ENCODE peak calls at places on chromosomes 4 and X, in seven cellular contexts. M, H, C, X, Z, U and B are unnamed samples.
A peak's percentile ranks its signal among the peaks of the same experiment; 100 is the strongest.

GRCh38 chrX:104172121-104172520 is 5.9 kb downstream of the FAM199X start:
- DNase-seq in Z (no peak), M (no peak), X (no peak), H (no peak), U (no peak), C (no peak), B (no peak)

GRCh38 chr4:38190717-38191178 is 230.6 kb downstream of the PTTG2 start:
- DNase-seq in X (no peak), M (no peak), Z (peak; percentile 70), H (no peak), C (peak; percentile 37), U (no peak), B (peak; percentile 61)

GRCh38 chr4:134320048-134320447 is 118.5 kb upstream of the PABPC4L start:
- DNase-seq in Z (peak; percentile 0), H (no peak), C (no peak), U (no peak), M (no peak), X (no peak), B (no peak)

GRCh38 chr4:56668267-56668666 is 12.8 kb downstream of the HOPX start:
- DNase-seq in X (no peak), Z (no peak), H (no peak), U (no peak), C (no peak), M (no peak), B (no peak)

GRCh38 chr4:14445882-14446281 is 556.4 kb upstream of the CPEB2 start:
- DNase-seq in X (peak; percentile 45), M (no peak), U (no peak), Z (no peak), C (no peak), H (no peak), B (no peak)

GRCh38 chr4:159197885-159198269 is 95.0 kb downstream of the RAPGEF2 start:
- DNase-seq in H (no peak), M (no peak), X (no peak), C (no peak), U (no peak), Z (no peak), B (no peak)

GRCh38 chr4:87679449-87680169 is 29.5 kb downstream of the DMP1 start:
- DNase-seq in Z (peak; percentile 58), H (peak; percentile 8), X (no peak), C (peak; percentile 53), U (peak; percentile 38), M (no peak), B (no peak)

GRCh38 chrX:15301924-15302323 is 13.5 kb downstream of the ASB11 start:
- DNase-seq in H (no peak), X (no peak), C (no peak), U (peak; percentile 62), Z (peak; percentile 41), M (no peak), B (peak; percentile 90)

GRCh38 chrX:13005671-13006473 is 31.0 kb downstream of the TMSB4X start:
- DNase-seq in U (no peak), X (no peak), Z (peak; percentile 70), C (no peak), M (no peak), H (no peak), B (no peak)

GRCh38 chr4:90357117-90357710 is 230.0 kb downstream of the CCSER1 start:
- DNase-seq in M (no peak), Z (peak; percentile 77), U (no peak), X (no peak), H (peak; percentile 3), C (no peak), B (no peak)

GRCh38 chr4:167021545-167022155 is 212.6 kb downstream of the SPOCK3 start:
- DNase-seq in C (peak; percentile 31), M (peak; percentile 84), Z (peak; percentile 51), X (peak; percentile 39), H (no peak), U (peak; percentile 74), B (peak; percentile 92)

GRCh38 chr4:32025840-32026459 is 1305.8 kb downstream of the PCDH7 start:
- DNase-seq in C (no peak), X (no peak), Z (no peak), U (no peak), M (no peak), H (peak; percentile 18), B (no peak)

GRCh38 chrX:23908219-23909003 is 605 bp downstream of the CXorf58 start:
- DNase-seq in C (no peak), M (no peak), X (no peak), Z (no peak), U (no peak), H (no peak), B (no peak)

GRCh38 chr4:3481113-3481531 is 18.0 kb downstream of the DOK7 start:
- DNase-seq in Z (no peak), M (no peak), H (no peak), C (no peak), U (no peak), X (no peak), B (no peak)

DNA sequence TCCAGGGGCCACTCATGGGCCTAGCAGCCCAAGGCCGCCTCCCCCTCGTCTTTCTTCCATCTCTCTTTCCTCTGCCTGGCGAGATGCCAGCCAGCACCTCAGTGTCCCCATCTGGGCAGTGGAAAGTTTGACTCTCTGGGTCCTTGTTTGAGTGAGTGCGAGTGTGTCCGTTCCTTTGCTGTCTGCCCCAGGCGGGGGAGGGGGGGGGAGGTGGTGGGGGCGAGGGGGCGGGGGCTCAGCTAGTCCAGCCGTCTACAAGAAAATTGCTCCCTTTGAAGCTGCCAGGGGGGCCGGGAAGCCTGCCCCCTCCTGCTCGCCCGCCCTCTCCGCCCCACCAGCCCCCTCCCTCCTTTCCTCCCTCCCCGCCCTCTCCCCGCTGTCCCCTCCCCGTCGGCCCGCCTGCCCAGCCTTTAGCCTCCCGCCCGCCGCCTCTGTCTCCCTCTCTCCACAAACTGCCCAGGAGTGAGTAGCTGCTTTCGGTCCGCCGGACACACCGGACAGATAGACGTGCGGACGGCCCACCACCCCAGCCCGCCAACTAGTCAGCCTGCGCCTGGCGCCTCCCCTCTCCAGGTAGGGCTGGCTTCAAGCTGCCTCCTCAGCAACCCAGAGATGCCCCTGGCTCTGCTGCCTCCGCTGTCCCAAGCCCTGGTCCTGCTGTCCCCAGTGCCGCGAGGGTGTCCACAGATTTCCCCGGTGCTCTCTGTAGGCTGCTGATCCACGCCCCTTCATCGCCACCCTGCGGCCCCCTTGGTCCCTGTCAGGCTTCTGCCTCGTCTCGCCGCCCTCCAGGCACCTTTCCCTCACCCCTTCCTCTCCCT is at the start of gene BGN:
- DNase-seq in H (peak; percentile 15), C (peak; percentile 60), X (no peak), Z (peak; percentile 44), U (no peak), M (no peak), B (no peak)
- TF ChIP-seq CTCF in H (no peak), C (peak; percentile 35), X (no peak), Z (peak; percentile 50), U (no peak), M (peak; percentile 13), B (no peak)

GRCh38 chrX:386239-386767 is 404 bp downstream of the PPP2R3B start:
- DNase-seq in C (peak; percentile 48), M (no peak), H (no peak), U (no peak), Z (no peak), X (no peak), B (no peak)

GRCh38 chrX:384861-385260 is 1.8 kb downstream of the PPP2R3B start:
- DNase-seq in H (no peak), M (no peak), U (no peak), X (no peak), Z (no peak), C (no peak), B (no peak)

GRCh38 chrX:389021-389441 is 2.3 kb upstream of the PPP2R3B start:
- DNase-seq in X (no peak), M (no peak), U (no peak), H (no peak), C (no peak), Z (no peak), B (no peak)

GRCh38 chrX:387729-388128 is 1.0 kb upstream of the PPP2R3B start:
- DNase-seq in X (no peak), Z (no peak), M (no peak), H (no peak), U (no peak), C (no peak), B (no peak)

GRCh38 chrX:386768-387575 is at the start of gene PPP2R3B:
- DNase-seq in X (peak; percentile 96), U (peak; percentile 89), M (peak; percentile 98), Z (peak; percentile 98), H (peak; percentile 99), C (peak; percentile 99), B (peak; percentile 100)
- TF ChIP-seq POLR2A in X (no peak), U (peak; percentile 67), M (no peak), Z (peak; percentile 90), H (peak; percentile 74), C (peak; percentile 44), B (no peak)

GRCh38 chrX:123476636-123477219 is 256.1 kb downstream of the THOC2 start:
- DNase-seq in U (peak; percentile 26), H (no peak), Z (no peak), C (no peak), M (no peak), X (no peak), B (no peak)

GRCh38 chrX:123477673-123478072 is 255.2 kb downstream of the THOC2 start:
- DNase-seq in X (no peak), Z (no peak), U (no peak), C (no peak), H (no peak), M (no peak), B (no peak)

GRCh38 chrX:123487674-123488073 is 245.2 kb downstream of the THOC2 start:
- DNase-seq in H (no peak), C (no peak), Z (no peak), X (no peak), M (no peak), U (no peak), B (no peak)

GRCh38 chrX:123487226-123487625 is 245.6 kb downstream of the THOC2 start:
- DNase-seq in X (no peak), Z (no peak), M (no peak), C (no peak), H (no peak), U (no peak), B (no peak)

DNA sequence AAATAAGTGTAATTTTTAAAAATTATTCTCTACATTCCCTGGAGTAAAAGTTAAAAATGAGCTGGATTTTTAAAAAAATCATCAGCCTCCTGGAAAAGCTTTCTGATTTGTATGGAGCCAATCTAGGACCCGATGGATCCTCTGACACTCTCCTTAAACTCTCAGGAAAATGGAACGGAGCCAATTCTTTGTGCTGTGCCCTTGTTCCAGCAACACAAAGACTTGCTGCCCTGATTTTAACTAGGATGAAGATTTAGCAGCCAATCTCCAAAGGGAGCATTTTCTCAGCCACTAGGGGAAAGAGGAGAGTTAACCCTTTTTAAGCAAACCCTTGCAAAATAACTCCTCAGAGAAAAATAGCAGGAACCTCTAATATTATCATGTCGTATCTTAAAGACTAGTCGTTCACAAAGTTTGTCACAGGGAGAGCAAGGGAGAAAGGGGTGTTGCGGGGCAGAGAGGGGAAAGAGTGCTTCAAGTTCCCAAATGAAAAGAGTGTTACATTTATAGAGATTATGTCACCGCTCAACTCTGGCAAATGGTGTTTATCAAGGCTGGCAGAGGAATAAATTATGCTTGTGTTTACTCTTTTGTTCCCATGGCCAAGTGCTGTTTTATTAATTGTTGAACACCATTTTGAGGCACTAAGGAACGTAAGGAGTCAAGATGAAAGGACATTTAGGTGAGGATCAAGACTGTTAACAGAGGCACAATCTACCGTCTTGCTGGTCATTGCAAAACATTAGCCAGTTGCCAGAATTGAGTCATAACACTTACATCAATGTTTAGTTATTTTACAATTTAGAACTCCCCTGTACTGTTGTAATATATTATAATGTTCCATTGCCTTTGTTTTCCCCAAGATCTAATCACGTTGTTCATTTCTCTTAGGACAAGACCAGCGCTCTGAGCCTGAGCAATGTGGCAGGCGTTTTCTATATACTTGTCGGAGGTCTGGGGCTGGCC is 250.7 kb downstream of the THOC2 start:
- DNase-seq in H (no peak), C (no peak), M (no peak), Z (peak; percentile 27), U (no peak), X (no peak), B (no peak)
- H3K4me3 ChIP-seq in H (no peak overlapping the region), C (no peak overlapping the region), M (no peak overlapping the region), Z (no peak overlapping the region), U (no peak overlapping the region), X (no peak overlapping the region), B (no peak overlapping the region)

GRCh38 chr4:126582737-126583136 is 1050.0 kb upstream of the INTU start:
- DNase-seq in H (no peak), M (no peak), X (no peak), U (no peak), C (no peak), Z (peak; percentile 5), B (no peak)
- TF ChIP-seq CTCF in H (no peak), M (no peak), X (no peak), U (no peak), C (no peak), Z (peak; percentile 29), B (no peak)